ENCODE peak calls at places on chromosomes 5 and 9, in six cellular contexts. U is K562, K is A549, V is HepG2, H is NB4, Y is GM12878. T is an unnamed sample.
A peak's percentile ranks its signal among the peaks of the same experiment; 100 is the strongest.

GRCh38 chr9:79651251-79651795 is 79.6 kb downstream of the TLE4 start:
- DNase-seq in Y (no peak), H (peak; percentile 92), U (no peak), V (no peak), K (no peak), T (no peak)

GRCh38 chr9:129008469-129008965 is 19.6 kb downstream of the SH3GLB2 start:
- DNase-seq in U (no peak), K (no peak), Y (no peak), H (no peak), V (no peak), T (no peak)

GRCh38 chr5:9395736-9396135 is 150.1 kb downstream of the SEMA5A start:
- DNase-seq in U (no peak), V (no peak), Y (no peak), K (no peak), H (no peak), T (no peak)

GRCh38 chr9:4836676-4837075 is 43.9 kb downstream of the RCL1 start:
- DNase-seq in Y (no peak), V (no peak), K (no peak), U (no peak), H (no peak), T (no peak)

GRCh38 chr9:133323211-133323610 is 12.8 kb downstream of the SURF6 start:
- DNase-seq in H (no peak), U (no peak), Y (no peak), V (no peak), K (no peak), T (no peak)

GRCh38 chr9:83956288-83957028 is 23.6 kb downstream of the HNRNPK start:
- DNase-seq in K (peak; percentile 85), V (peak; percentile 85), H (peak; percentile 28), Y (no peak), U (peak; percentile 83), T (no peak)

GRCh38 chr5:61280766-61281427 is 51.2 kb upstream of the ZSWIM6 start:
- DNase-seq in H (no peak), V (no peak), K (no peak), U (no peak), Y (no peak), T (peak; percentile 55)

GRCh38 chr9:10005206-10005605 is 607.6 kb downstream of the PTPRD start:
- DNase-seq in U (no peak), V (no peak), H (no peak), Y (no peak), K (no peak), T (peak; percentile 47)

GRCh38 chr9:89742660-89743059 is 137.8 kb downstream of the GADD45G start:
- DNase-seq in Y (no peak), U (no peak), K (no peak), V (no peak), H (no peak), T (no peak)

GRCh38 chr5:75335952-75336624 is 932 bp upstream of the HMGCR start:
- DNase-seq in K (peak; percentile 67), U (peak; percentile 64), H (peak; percentile 51), V (peak; percentile 81), Y (peak; percentile 32), T (peak; percentile 77)

GRCh38 chr9:32969270-32969669 is 32.2 kb downstream of the APTX start:
- DNase-seq in U (no peak), H (no peak), V (no peak), Y (no peak), K (no peak), T (no peak)

GRCh38 chr9:71590362-71590761 is 178.0 kb downstream of the CEMIP2 start:
- DNase-seq in H (no peak), K (no peak), V (no peak), U (no peak), Y (no peak), T (no peak)

GRCh38 chr9:33142531-33142930 is 24.6 kb downstream of the B4GALT1 start:
- DNase-seq in K (no peak), Y (peak; percentile 70), H (peak; percentile 65), U (no peak), V (no peak), T (no peak)

GRCh38 chr9:80928697-80929096 is 760.6 kb downstream of the TLE1 start:
- DNase-seq in H (no peak), K (no peak), V (no peak), Y (no peak), U (no peak), T (no peak)

GRCh38 chr5:38367410-38367809 is 109.1 kb downstream of the EGFLAM start:
- DNase-seq in U (peak; percentile 20), H (no peak), V (no peak), K (no peak), Y (no peak), T (no peak)

GRCh38 chr5:135481908-135482307 is 29.8 kb upstream of the TIFAB start:
- DNase-seq in V (no peak), K (no peak), Y (no peak), U (no peak), H (no peak), T (no peak)

GRCh38 chr9:135478858-135479468 is 619 bp upstream of the PPP1R26 start:
- DNase-seq in U (peak; percentile 62), K (peak; percentile 49), Y (no peak), V (peak; percentile 45), H (no peak), T (peak; percentile 32)

GRCh38 chr9:1083325-1083913 is 33.3 kb downstream of the DMRT2 start:
- DNase-seq in V (no peak), H (peak; percentile 24), Y (no peak), K (peak; percentile 15), U (no peak), T (no peak)

GRCh38 chr5:77076961-77077820 is 9.9 kb downstream of the ZBED3 start:
- DNase-seq in U (peak; percentile 76), K (peak; percentile 75), H (peak; percentile 81), Y (no peak), V (no peak), T (peak; percentile 61)

GRCh38 chr5:112626079-112626478 is 111.6 kb upstream of the APC start:
- DNase-seq in U (no peak), K (no peak), V (no peak), H (no peak), Y (no peak), T (no peak)

GRCh38 chr9:135714242-135715055 is 12.5 kb downstream of the KCNT1 start:
- DNase-seq in U (no peak), Y (no peak), V (no peak), K (no peak), H (no peak), T (no peak)

GRCh38 chr5:5432020-5432707 is 9.7 kb downstream of the ICE1 start:
- DNase-seq in H (no peak), V (no peak), K (no peak), Y (no peak), U (no peak), T (peak; percentile 51)
- TF ChIP-seq MYC in H (no peak), V (no peak), K (no peak), Y (no peak), U (no peak), T (no peak)

GRCh38 chr5:71714911-71715310 is 4.2 kb upstream of the CARTPT start:
- DNase-seq in U (no peak), K (no peak), V (no peak), Y (no peak), H (no peak), T (no peak)

DNA sequence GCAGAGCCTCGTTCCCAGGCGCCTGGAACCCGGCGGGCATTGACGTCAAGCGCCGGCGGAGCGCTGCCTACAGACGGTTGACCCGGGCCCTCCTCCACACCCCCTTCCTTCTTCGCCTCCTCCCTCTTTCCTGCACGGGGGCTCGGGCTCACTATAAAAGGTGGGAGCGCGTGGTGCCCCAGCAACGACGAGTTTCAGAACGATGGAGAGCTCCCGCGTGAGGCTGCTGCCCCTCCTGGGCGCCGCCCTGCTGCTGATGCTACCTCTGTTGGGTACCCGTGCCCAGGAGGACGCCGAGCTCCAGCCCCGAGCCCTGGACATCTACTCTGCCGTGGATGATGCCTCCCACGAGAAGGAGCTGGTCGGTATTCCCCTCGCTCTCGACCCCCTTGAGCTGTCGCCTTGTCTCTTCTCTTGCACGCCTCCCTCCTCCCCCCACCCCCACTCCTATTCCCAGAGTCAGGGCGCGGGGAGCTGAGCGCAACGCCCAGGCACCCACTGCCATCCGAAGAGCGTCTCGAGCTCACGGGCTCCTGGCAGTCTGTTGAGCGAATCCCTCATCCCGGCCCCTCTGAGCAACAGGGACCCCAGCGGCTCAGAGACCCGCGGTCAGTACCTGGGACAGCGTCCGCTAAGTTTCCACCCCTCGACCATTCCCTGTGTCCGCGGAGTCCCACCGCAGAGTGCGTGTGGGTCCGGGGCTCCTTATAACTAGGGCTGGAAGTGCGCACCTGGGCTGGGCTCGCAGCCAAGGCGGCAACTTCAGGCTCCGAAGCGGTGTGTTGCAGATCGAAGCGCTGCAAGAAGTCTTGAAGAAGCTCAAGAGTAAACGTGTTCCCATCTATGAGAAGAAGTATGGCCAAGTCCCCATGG is at the start of gene CARTPT:
- DNase-seq in V (no peak), U (peak; percentile 20), H (no peak), K (no peak), Y (no peak), T (peak; percentile 26)
- TF ChIP-seq MYC in V (no peak), U (no peak), H (no peak), K (no peak), Y (no peak), T (no peak)

GRCh38 chr9:3241290-3241689 is 284.5 kb downstream of the RFX3 start:
- DNase-seq in Y (no peak), H (no peak), U (no peak), V (no peak), K (no peak), T (no peak)
- TF ChIP-seq MYC in Y (no peak), H (no peak), U (no peak), V (no peak), K (no peak), T (no peak)

DNA sequence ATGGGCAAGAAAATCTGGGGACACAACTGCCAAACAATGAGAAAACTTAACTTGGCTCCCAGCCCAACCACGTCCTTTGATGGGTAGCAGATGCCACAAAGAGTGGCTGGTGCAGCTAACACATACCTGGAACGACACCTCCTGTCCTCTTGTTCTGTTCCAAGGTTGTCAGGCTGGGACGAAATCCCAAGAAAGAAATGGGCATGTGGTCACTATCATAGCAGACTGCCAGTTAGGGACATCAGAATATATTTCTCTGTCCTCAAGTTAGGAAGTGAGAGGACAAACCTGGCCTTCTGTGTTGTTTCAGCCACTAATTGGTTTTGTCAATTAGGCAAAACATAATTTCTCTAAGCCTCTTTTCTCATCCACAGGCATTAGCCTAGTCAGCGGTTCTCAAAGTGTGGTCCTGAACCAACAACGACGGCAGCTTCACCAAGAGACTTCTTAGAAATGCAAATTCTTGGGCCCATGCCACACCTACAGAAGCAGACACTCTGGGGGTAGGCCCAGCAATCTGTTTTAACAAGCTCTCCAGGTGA is 63.4 kb downstream of the RAPGEF1 start:
- DNase-seq in V (no peak), H (no peak), U (no peak), Y (peak; percentile 51), K (no peak), T (no peak)
- TF ChIP-seq MYC in V (no peak), H (no peak), U (no peak), Y (no peak), K (no peak), T (no peak)

DNA sequence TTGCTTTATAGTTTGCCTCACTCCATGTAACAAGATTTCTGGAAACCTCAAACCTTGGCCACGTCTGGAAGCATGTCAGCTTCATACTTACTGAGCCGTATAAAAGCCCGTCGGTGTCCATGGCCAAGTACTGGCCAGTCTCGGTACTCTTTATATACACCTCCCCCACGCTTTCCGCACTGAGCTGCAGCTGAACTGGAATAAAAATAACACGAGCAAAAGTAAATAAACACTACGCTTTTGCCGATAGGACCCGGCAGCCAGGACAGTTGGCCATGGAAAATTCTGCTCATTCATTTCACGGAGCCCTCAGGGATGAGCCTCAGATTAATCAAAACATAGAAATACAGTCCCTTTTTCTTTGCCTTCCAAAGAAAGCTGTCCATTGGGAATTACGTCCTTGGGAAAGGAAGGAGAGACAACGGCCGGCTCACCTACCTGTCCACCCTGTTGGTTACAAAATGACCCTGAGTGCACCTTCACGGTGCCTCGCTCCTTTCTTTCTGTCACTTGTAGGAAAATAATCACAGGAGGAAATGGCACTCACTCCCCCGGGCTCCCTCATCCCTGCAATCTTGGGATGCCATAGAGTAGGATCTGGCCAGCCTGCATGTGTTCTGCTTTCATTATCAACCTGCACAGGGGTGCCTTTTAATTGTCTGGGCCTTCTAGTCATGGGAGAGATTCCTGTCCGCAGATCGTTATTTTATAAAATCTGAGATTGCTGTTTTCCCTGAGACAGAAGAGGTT is 85.1 kb downstream of the FGF1 start:
- DNase-seq in Y (no peak), H (no peak), V (peak; percentile 10), U (peak; percentile 3), K (no peak), T (peak; percentile 91)
- TF ChIP-seq MYC in Y (no peak), H (no peak), V (no peak), U (no peak), K (no peak), T (no peak)